ENCODE peak calls at places on chromosomes 1 and 21, in seven cellular contexts. L is IMR-90; F is OCI-LY7; T is GM10248; C is CD8-positive, alpha-beta memory T cell; H is fibroblast of mammary gland; P is mucosa of descending colon. I is an unnamed sample.

GRCh38 chr1:17369466-17369865 is 2.5 kb upstream of the PADI6 start:
- DNase-seq in L (peak; percentile 37), F (no peak), T (no peak), C (no peak), H (peak; percentile 7), P (no peak), I (no peak)

GRCh38 chr1:43688594-43689000 is 18.7 kb upstream of the ST3GAL3 start:
- DNase-seq in L (peak; percentile 94), F (no peak), T (no peak), C (no peak), H (peak; percentile 98), P (no peak), I (peak; percentile 30)

GRCh38 chr21:17612023-17612564 is 607 bp downstream of the BTG3 start:
- DNase-seq in L (peak; percentile 59), F (peak; percentile 41), T (peak; percentile 23), C (no peak), H (peak; percentile 45), P (peak; percentile 69), I (peak; percentile 33)

GRCh38 chr1:57770772-57771171 is 346.9 kb upstream of the DAB1 start:
- DNase-seq in L (peak; percentile 4), F (peak; percentile 2), T (no peak), C (no peak), H (peak; percentile 18), P (no peak), I (no peak)

GRCh38 chr1:87348346-87349019 is 19.8 kb downstream of the LMO4 start:
- DNase-seq in L (no peak), F (no peak), T (no peak), C (no peak), H (no peak), P (no peak), I (no peak)

GRCh38 chr1:9892563-9893528 is 17.2 kb downstream of the CTNNBIP1 start:
- DNase-seq in L (peak; percentile 88), F (no peak), T (no peak), C (no peak), H (peak; percentile 90), P (peak; percentile 38), I (no peak)

GRCh38 chr1:197924516-197925123 is 7.4 kb downstream of the LHX9 start:
- DNase-seq in L (peak; percentile 61), F (peak; percentile 61), T (no peak), C (no peak), H (peak; percentile 66), P (no peak), I (peak; percentile 59)

GRCh38 chr1:228807904-228808487 is 72.7 kb downstream of the RHOU start:
- DNase-seq in L (no peak), F (no peak), T (no peak), C (no peak), H (no peak), P (no peak), I (no peak)

GRCh38 chr1:100866041-100866900 is 28.4 kb downstream of the EXTL2 start:
- DNase-seq in L (peak; percentile 70), F (peak; percentile 42), T (peak; percentile 19), C (no peak), H (peak; percentile 70), P (no peak), I (peak; percentile 22)

GRCh38 chr1:235659186-235659771 is 9.7 kb upstream of the GNG4 start:
- DNase-seq in L (no peak), F (no peak), T (no peak), C (no peak), H (no peak), P (no peak), I (no peak)

GRCh38 chr1:18972531-18972930 is 16.1 kb upstream of the IFFO2 start:
- DNase-seq in L (peak; percentile 26), F (no peak), T (no peak), C (peak; percentile 46), H (peak; percentile 55), P (no peak), I (no peak)

GRCh38 chr21:44618909-44619308 is 7.0 kb downstream of the KRTAP10-8 start:
- DNase-seq in L (no peak), F (peak; percentile 36), T (no peak), C (peak; percentile 74), H (no peak), P (no peak), I (no peak)

GRCh38 chr1:7616953-7617352 is 154.1 kb upstream of the VAMP3 start:
- DNase-seq in L (no peak), F (no peak), T (no peak), C (no peak), H (no peak), P (no peak), I (no peak)

GRCh38 chr1:40710581-40711315 is 19.2 kb downstream of the NFYC start:
- DNase-seq in L (no peak), F (no peak), T (no peak), C (no peak), H (no peak), P (no peak), I (no peak)

GRCh38 chr1:200429221-200429751 is 19.4 kb upstream of the ZNF281 start:
- DNase-seq in L (peak; percentile 62), F (no peak), T (no peak), C (no peak), H (peak; percentile 70), P (no peak), I (no peak)

GRCh38 chr1:224333309-224333926 is 3.4 kb upstream of the NVL start:
- DNase-seq in L (peak; percentile 64), F (peak; percentile 84), T (peak; percentile 50), C (peak; percentile 58), H (peak; percentile 75), P (no peak), I (peak; percentile 81)

GRCh38 chr1:161189036-161189435 is 9.8 kb downstream of the ADAMTS4 start:
- DNase-seq in L (no peak), F (no peak), T (no peak), C (no peak), H (peak; percentile 99), P (no peak), I (no peak)

GRCh38 chr1:109762821-109763645 is 690 bp downstream of the EPS8L3 start:
- DNase-seq in L (peak; percentile 92), F (no peak), T (no peak), C (no peak), H (peak; percentile 73), P (peak; percentile 55), I (no peak)

GRCh38 chr21:44285547-44285992 is at the start of gene AIRE:
- DNase-seq in L (peak; percentile 29), F (no peak), T (no peak), C (no peak), H (no peak), P (peak; percentile 26), I (no peak)

GRCh38 chr21:45439901-45440461 is 35.0 kb downstream of the COL18A1 start:
- DNase-seq in L (no peak), F (no peak), T (no peak), C (no peak), H (no peak), P (peak; percentile 17), I (no peak)

GRCh38 chr21:44828362-44829056 is 10.6 kb upstream of the SUMO3 start:
- DNase-seq in L (no peak), F (no peak), T (no peak), C (no peak), H (no peak), P (no peak), I (no peak)

GRCh38 chr1:173669491-173669941 is at the start of gene ANKRD45:
- DNase-seq in L (peak; percentile 4), F (no peak), T (peak; percentile 22), C (peak; percentile 15), H (peak; percentile 31), P (no peak), I (no peak)

GRCh38 chr1:59549903-59550302 is 253.0 kb downstream of the FGGY start:
- DNase-seq in L (peak; percentile 67), F (no peak), T (no peak), C (no peak), H (peak; percentile 91), P (no peak), I (no peak)

GRCh38 chr1:156652131-156652991 is 10.4 kb downstream of the BCAN start:
- DNase-seq in L (peak; percentile 43), F (no peak), T (no peak), C (no peak), H (peak; percentile 41), P (no peak), I (no peak)

GRCh38 chr1:47441450-47442106 is 3.7 kb downstream of the FOXD2 start:
- DNase-seq in L (no peak), F (no peak), T (no peak), C (no peak), H (no peak), P (no peak), I (no peak)

GRCh38 chr1:80594013-80594412 is 1206.7 kb upstream of the ADGRL2 start:
- DNase-seq in L (no peak), F (no peak), T (no peak), C (no peak), H (no peak), P (no peak), I (no peak)

GRCh38 chr21:14084701-14085100 is 126.1 kb downstream of the LIPI start:
- DNase-seq in L (no peak), F (no peak), T (no peak), C (no peak), H (no peak), P (no peak), I (no peak)

GRCh38 chr1:198530964-198531363 is 9.5 kb downstream of the ATP6V1G3 start:
- DNase-seq in L (no peak), F (no peak), T (no peak), C (no peak), H (no peak), P (no peak), I (no peak)

GRCh38 chr1:218521414-218522169 is 176.5 kb downstream of the TGFB2 start:
- DNase-seq in L (peak; percentile 21), F (peak; percentile 13), T (peak; percentile 47), C (no peak), H (peak; percentile 65), P (no peak), I (peak; percentile 69)

I was measured in MM.1S.